ENCODE peak calls at places on chromosomes 6 and 20, in five cellular contexts. One of them, this sample, is unnamed.

GRCh38 chr6:108526739-108527174 is 34.0 kb upstream of the FOXO3 start:
- DNase-seq in NCI-H524 treated with DMSO at 0.1 percent for 48 hours: no peak
- DNase-seq in non-pigmented ciliary epithelial cell: no peak
- DNase-seq in CMK: peak
- DNase-seq in T1000: no peak
- DNase-seq in this sample: no peak

GRCh38 chr6:97049254-97050004 is 124.9 kb downstream of the KLHL32 start:
- DNase-seq in T1000: no peak
- DNase-seq in NCI-H524 treated with DMSO at 0.1 percent for 48 hours: no peak
- DNase-seq in CMK: no peak
- DNase-seq in non-pigmented ciliary epithelial cell: no peak
- DNase-seq in this sample: no peak

GRCh38 chr6:128239146-128239545 is 281.3 kb downstream of the PTPRK start:
- DNase-seq in non-pigmented ciliary epithelial cell: no peak
- DNase-seq in CMK: no peak
- DNase-seq in NCI-H524 treated with DMSO at 0.1 percent for 48 hours: peak
- DNase-seq in T1000: no peak
- DNase-seq in this sample: no peak

GRCh38 chr6:149220882-149221773 is 96.4 kb upstream of the TAB2 start:
- DNase-seq in T1000: no peak
- DNase-seq in CMK: no peak
- DNase-seq in NCI-H524 treated with DMSO at 0.1 percent for 48 hours: no peak
- DNase-seq in non-pigmented ciliary epithelial cell: no peak
- DNase-seq in this sample: no peak

GRCh38 chr6:42551202-42551601 is 12.6 kb upstream of the UBR2 start:
- DNase-seq in T1000: no peak
- DNase-seq in NCI-H524 treated with DMSO at 0.1 percent for 48 hours: no peak
- DNase-seq in CMK: no peak
- DNase-seq in non-pigmented ciliary epithelial cell: no peak
- DNase-seq in this sample: no peak

GRCh38 chr6:15990179-15990578 is 138.7 kb upstream of the MYLIP start:
- DNase-seq in T1000: no peak
- DNase-seq in non-pigmented ciliary epithelial cell: no peak
- DNase-seq in NCI-H524 treated with DMSO at 0.1 percent for 48 hours: no peak
- DNase-seq in CMK: no peak
- DNase-seq in this sample: no peak

GRCh38 chr6:146017672-146018071 is 11.2 kb upstream of the GRM1 start:
- DNase-seq in T1000: no peak
- DNase-seq in NCI-H524 treated with DMSO at 0.1 percent for 48 hours: no peak
- DNase-seq in CMK: no peak
- DNase-seq in non-pigmented ciliary epithelial cell: no peak
- DNase-seq in this sample: no peak

GRCh38 chr6:134911532-134911931 is 38.4 kb downstream of the ALDH8A1 start:
- DNase-seq in CMK: no peak
- DNase-seq in NCI-H524 treated with DMSO at 0.1 percent for 48 hours: no peak
- DNase-seq in T1000: no peak
- DNase-seq in non-pigmented ciliary epithelial cell: peak
- DNase-seq in this sample: no peak

GRCh38 chr20:64102647-64103354 is 4.6 kb downstream of the NPBWR2 start:
- DNase-seq in NCI-H524 treated with DMSO at 0.1 percent for 48 hours: peak
- DNase-seq in non-pigmented ciliary epithelial cell: no peak
- DNase-seq in CMK: no peak
- DNase-seq in T1000: no peak
- DNase-seq in this sample: no peak

GRCh38 chr6:170464524-170464979 is 88.6 kb downstream of the PSMB1 start:
- DNase-seq in non-pigmented ciliary epithelial cell: no peak
- DNase-seq in CMK: no peak
- DNase-seq in T1000: no peak
- DNase-seq in NCI-H524 treated with DMSO at 0.1 percent for 48 hours: no peak
- DNase-seq in this sample: no peak

This sample was measured in HFF-Myc.